ENCODE peak calls at places on chromosomes 6 and 20, in seven cellular contexts. V is nucleus accumbens; B is Ammon's horn; C is osteocyte; J is lower lobe of right lung; S is stimulated activated effector memory CD8-positive, alpha-beta T cell treated with anti-CD3 and anti-CD28 coated beads, Interleukin-12 subunit alpha, Interleukin-12 subunit beta, amount 100 ng/mL, for 72 hours; K is NCI-H510A treated with DMSO at 0.1 percent for 48 hours. H is an unnamed sample.

GRCh38 chr6:106163446-106163965 is 77.4 kb downstream of the PRDM1 start:
- DNase-seq in V (no peak), B (peak), C (no peak), J (peak), S (peak), K (no peak), H (no peak)

GRCh38 chr6:17851001-17851719 is 136.3 kb downstream of the KIF13A start:
- DNase-seq in V (no peak), B (no peak), C (no peak), J (no peak), S (no peak), K (no peak), H (no peak)

GRCh38 chr6:3732345-3733141 is 19.0 kb downstream of the PXDC1 start:
- DNase-seq in V (peak), B (peak), C (no peak), J (peak), S (peak), K (peak), H (no peak)

GRCh38 chr6:109397020-109397419 is 14.8 kb upstream of the CD164 start:
- DNase-seq in V (no peak), B (no peak), C (no peak), J (no peak), S (no peak), K (no peak), H (no peak)

GRCh38 chr20:25081730-25082497 is at the start of gene VSX1:
- DNase-seq in V (no peak), B (no peak), C (peak), J (no peak), S (peak), K (no peak), H (peak)

GRCh38 chr20:47717421-47717820 is 67.9 kb downstream of the SULF2 start:
- DNase-seq in V (no peak), B (no peak), C (no peak), J (no peak), S (no peak), K (no peak), H (no peak)

GRCh38 chr6:121959501-121959900 is 440.0 kb upstream of the HSF2 start:
- DNase-seq in V (no peak), B (no peak), C (no peak), J (no peak), S (no peak), K (no peak), H (no peak)

GRCh38 chr20:39825950-39826349 is 863.1 kb downstream of the MAFB start:
- DNase-seq in V (no peak), B (no peak), C (no peak), J (no peak), S (no peak), K (peak), H (no peak)

GRCh38 chr6:115271001-115271400 is 789.7 kb downstream of the FRK start:
- DNase-seq in V (no peak), B (no peak), C (no peak), J (no peak), S (no peak), K (no peak), H (no peak)

GRCh38 chr6:33738153-33738552 is 8.6 kb downstream of the IP6K3 start:
- DNase-seq in V (no peak), B (no peak), C (no peak), J (no peak), S (no peak), K (no peak), H (no peak)

GRCh38 chr20:23340524-23340923 is 10.1 kb upstream of the NXT1 start:
- DNase-seq in V (peak), B (peak), C (peak), J (no peak), S (no peak), K (peak), H (no peak)

GRCh38 chr20:14418441-14418840 is 81.0 kb upstream of the FLRT3 start:
- DNase-seq in V (no peak), B (no peak), C (no peak), J (no peak), S (no peak), K (no peak), H (no peak)

GRCh38 chr6:116511424-116512131 is at the start of gene CALHM5:
- DNase-seq in V (no peak), B (peak), C (no peak), J (no peak), S (no peak), K (no peak), H (peak)

GRCh38 chr20:51529758-51530157 is 12.8 kb downstream of the NFATC2 start:
- DNase-seq in V (no peak), B (no peak), C (no peak), J (no peak), S (peak), K (no peak), H (no peak)

GRCh38 chr20:1880529-1881239 is 14.5 kb upstream of the SIRPA start:
- DNase-seq in V (no peak), B (no peak), C (no peak), J (no peak), S (no peak), K (no peak), H (no peak)

GRCh38 chr6:145213614-145214013 is 521.7 kb downstream of the EPM2A start:
- DNase-seq in V (no peak), B (no peak), C (no peak), J (no peak), S (no peak), K (no peak), H (no peak)

GRCh38 chr6:32980488-32981038 is 12.2 kb downstream of the BRD2 start:
- DNase-seq in V (no peak), B (no peak), C (no peak), J (no peak), S (peak), K (no peak), H (no peak)

GRCh38 chr20:50216543-50217206 is 26.0 kb downstream of the CEBPB start:
- DNase-seq in V (no peak), B (no peak), C (no peak), J (peak), S (no peak), K (no peak), H (no peak)

H was measured in coronary artery.